ENCODE peak calls at places on chromosome 14, in five cellular contexts. V is cardiac muscle cell; T is lung; E is stimulated activated CD4-positive, alpha-beta T cell treated with anti-CD3 and anti-CD28 coated beads, Interleukin-15, amount 100 ng/mL, for 1 hour; D is tibial nerve. O is an unnamed sample.
A peak's percentile ranks its signal among the peaks of the same experiment; 100 is the strongest.

GRCh38 chr14:80605536-80605935 is 336.0 kb downstream of the CEP128 start:
- DNase-seq in E (no peak), D (no peak), T (no peak), V (peak; percentile 28), O (no peak)

GRCh38 chr14:74302634-74303569 is at the start of gene ABCD4:
- DNase-seq in D (peak; percentile 94), T (peak; percentile 93), V (peak; percentile 93), E (peak; percentile 67), O (peak; percentile 97)

GRCh38 chr14:89779707-89780106 is 174.8 kb downstream of the EFCAB11 start:
- DNase-seq in V (no peak), T (no peak), D (no peak), E (no peak), O (peak; percentile 21)

GRCh38 chr14:84029720-84030119 is 1500.2 kb upstream of the FLRT2 start:
- DNase-seq in V (no peak), E (no peak), T (no peak), D (no peak), O (no peak)

GRCh38 chr14:99822800-99823455 is 29.7 kb downstream of the EML1 start:
- DNase-seq in T (no peak), D (no peak), E (no peak), V (no peak), O (no peak)

GRCh38 chr14:41073544-41073943 is 533.1 kb upstream of the LRFN5 start:
- DNase-seq in E (no peak), V (no peak), D (no peak), T (no peak), O (no peak)

GRCh38 chr14:55071870-55072640 is 20.6 kb downstream of the MAPK1IP1L start:
- DNase-seq in D (no peak), E (no peak), V (peak; percentile 73), T (no peak), O (no peak)

GRCh38 chr14:40099316-40099715 is 667.1 kb upstream of the FBXO33 start:
- DNase-seq in T (no peak), D (no peak), V (no peak), E (no peak), O (no peak)

GRCh38 chr14:21087294-21088091 is 11.0 kb downstream of the ZNF219 start:
- DNase-seq in E (peak; percentile 32), V (peak; percentile 94), T (no peak), D (no peak), O (no peak)

GRCh38 chr14:89533761-89534160 is 116.7 kb upstream of the FOXN3 start:
- DNase-seq in V (no peak), T (no peak), E (no peak), D (no peak), O (no peak)

GRCh38 chr14:36279306-36280244 is 40.9 kb downstream of the MBIP start:
- DNase-seq in T (no peak), E (no peak), D (no peak), V (no peak), O (no peak)

GRCh38 chr14:101494826-101495225 is 66.5 kb upstream of the DIO3 start:
- DNase-seq in T (no peak), E (no peak), D (no peak), V (no peak), O (no peak)

GRCh38 chr14:51867753-51868152 is 7.3 kb downstream of the GNG2 start:
- DNase-seq in T (no peak), V (no peak), D (no peak), E (no peak), O (no peak)

GRCh38 chr14:68651652-68652432 is 141.0 kb downstream of the ZFP36L1 start:
- DNase-seq in T (no peak), D (no peak), V (no peak), E (no peak), O (no peak)

GRCh38 chr14:103904493-103905107 is 23.7 kb upstream of the TDRD9 start:
- DNase-seq in T (no peak), D (no peak), E (no peak), V (no peak), O (no peak)

GRCh38 chr14:92513204-92513965 is at the start of gene RIN3:
- DNase-seq in V (peak; percentile 76), E (no peak), D (no peak), T (peak; percentile 61), O (peak; percentile 59)

GRCh38 chr14:21780429-21781084 is 106.9 kb upstream of the OR4E1 start:
- DNase-seq in E (no peak), D (no peak), T (no peak), V (no peak), O (no peak)

GRCh38 chr14:93332853-93333630 is at the start of gene BTBD7:
- DNase-seq in D (peak; percentile 89), E (peak; percentile 88), V (peak; percentile 97), T (peak; percentile 93), O (peak; percentile 98)

GRCh38 chr14:67636361-67636919 is 16.7 kb downstream of the ARG2 start:
- DNase-seq in T (no peak), V (peak; percentile 35), E (no peak), D (no peak), O (no peak)

GRCh38 chr14:59125156-59125555 is 63.3 kb upstream of the DAAM1 start:
- DNase-seq in T (no peak), V (no peak), E (no peak), D (no peak), O (no peak)

GRCh38 chr14:67886221-67886620 is 66.6 kb downstream of the RAD51B start:
- DNase-seq in E (no peak), D (no peak), T (no peak), V (no peak), O (no peak)